ENCODE peak calls at places on chromosome 4, in seven cellular contexts. One of them, this sample, is unnamed.

GRCh38 chr4:122334828-122335227 is 44.0 kb upstream of the ADAD1 start:
- DNase-seq in CD8-positive, alpha-beta memory T cell: no peak
- DNase-seq in activated CD4-positive, alpha-beta T cell treated with anti-CD3 and anti-CD28 coated beads, Interleukin-2, amount 10 ng/mL, durations not matched to agents 7 days and 5 days: no peak
- DNase-seq in mucosa of gallbladder: no peak
- DNase-seq in EL: no peak
- DNase-seq in NCI-H2081: no peak
- DNase-seq in left ventricle myocardium superior: no peak
- DNase-seq in this sample: no peak

GRCh38 chr4:71132486-71132885 is 139.0 kb downstream of the DCK start:
- DNase-seq in CD8-positive, alpha-beta memory T cell: no peak
- DNase-seq in activated CD4-positive, alpha-beta T cell treated with anti-CD3 and anti-CD28 coated beads, Interleukin-2, amount 10 ng/mL, durations not matched to agents 7 days and 5 days: no peak
- DNase-seq in mucosa of gallbladder: no peak
- DNase-seq in EL: no peak
- DNase-seq in NCI-H2081: no peak
- DNase-seq in left ventricle myocardium superior: no peak
- DNase-seq in this sample: no peak

GRCh38 chr4:99915449-99915848 is 21.2 kb upstream of the LAMTOR3 start:
- DNase-seq in CD8-positive, alpha-beta memory T cell: no peak
- DNase-seq in activated CD4-positive, alpha-beta T cell treated with anti-CD3 and anti-CD28 coated beads, Interleukin-2, amount 10 ng/mL, durations not matched to agents 7 days and 5 days: no peak
- DNase-seq in mucosa of gallbladder: no peak
- DNase-seq in EL: peak
- DNase-seq in NCI-H2081: no peak
- DNase-seq in left ventricle myocardium superior: no peak
- DNase-seq in this sample: no peak

GRCh38 chr4:2833671-2834000 is 10.0 kb upstream of the ADD1 start:
- DNase-seq in CD8-positive, alpha-beta memory T cell: no peak
- DNase-seq in activated CD4-positive, alpha-beta T cell treated with anti-CD3 and anti-CD28 coated beads, Interleukin-2, amount 10 ng/mL, durations not matched to agents 7 days and 5 days: no peak
- DNase-seq in mucosa of gallbladder: no peak
- DNase-seq in EL: no peak
- DNase-seq in NCI-H2081: no peak
- DNase-seq in left ventricle myocardium superior: no peak
- DNase-seq in this sample: no peak

GRCh38 chr4:125388653-125389052 is 73.9 kb downstream of the FAT4 start:
- DNase-seq in CD8-positive, alpha-beta memory T cell: no peak
- DNase-seq in activated CD4-positive, alpha-beta T cell treated with anti-CD3 and anti-CD28 coated beads, Interleukin-2, amount 10 ng/mL, durations not matched to agents 7 days and 5 days: no peak
- DNase-seq in mucosa of gallbladder: no peak
- DNase-seq in EL: peak
- DNase-seq in NCI-H2081: no peak
- DNase-seq in left ventricle myocardium superior: no peak
- DNase-seq in this sample: peak

GRCh38 chr4:38327174-38327573 is 336.8 kb upstream of the KLF3 start:
- DNase-seq in CD8-positive, alpha-beta memory T cell: no peak
- DNase-seq in activated CD4-positive, alpha-beta T cell treated with anti-CD3 and anti-CD28 coated beads, Interleukin-2, amount 10 ng/mL, durations not matched to agents 7 days and 5 days: no peak
- DNase-seq in mucosa of gallbladder: no peak
- DNase-seq in EL: no peak
- DNase-seq in NCI-H2081: no peak
- DNase-seq in left ventricle myocardium superior: no peak
- DNase-seq in this sample: no peak

GRCh38 chr4:86307432-86307831 is 52.4 kb downstream of the MAPK10 start:
- DNase-seq in CD8-positive, alpha-beta memory T cell: no peak
- DNase-seq in activated CD4-positive, alpha-beta T cell treated with anti-CD3 and anti-CD28 coated beads, Interleukin-2, amount 10 ng/mL, durations not matched to agents 7 days and 5 days: no peak
- DNase-seq in mucosa of gallbladder: no peak
- DNase-seq in EL: peak
- DNase-seq in NCI-H2081: no peak
- DNase-seq in left ventricle myocardium superior: no peak
- DNase-seq in this sample: no peak

GRCh38 chr4:123109129-123109528 is 186.7 kb upstream of the NUDT6 start:
- DNase-seq in CD8-positive, alpha-beta memory T cell: no peak
- DNase-seq in activated CD4-positive, alpha-beta T cell treated with anti-CD3 and anti-CD28 coated beads, Interleukin-2, amount 10 ng/mL, durations not matched to agents 7 days and 5 days: no peak
- DNase-seq in mucosa of gallbladder: no peak
- DNase-seq in EL: no peak
- DNase-seq in NCI-H2081: no peak
- DNase-seq in left ventricle myocardium superior: no peak
- DNase-seq in this sample: no peak

GRCh38 chr4:32826169-32826568 is 2106.0 kb downstream of the PCDH7 start:
- DNase-seq in CD8-positive, alpha-beta memory T cell: no peak
- DNase-seq in activated CD4-positive, alpha-beta T cell treated with anti-CD3 and anti-CD28 coated beads, Interleukin-2, amount 10 ng/mL, durations not matched to agents 7 days and 5 days: no peak
- DNase-seq in mucosa of gallbladder: no peak
- DNase-seq in EL: no peak
- DNase-seq in NCI-H2081: no peak
- DNase-seq in left ventricle myocardium superior: no peak
- DNase-seq in this sample: no peak

GRCh38 chr4:114271031-114271430 is 291.6 kb upstream of the ARSJ start:
- DNase-seq in CD8-positive, alpha-beta memory T cell: no peak
- DNase-seq in activated CD4-positive, alpha-beta T cell treated with anti-CD3 and anti-CD28 coated beads, Interleukin-2, amount 10 ng/mL, durations not matched to agents 7 days and 5 days: no peak
- DNase-seq in mucosa of gallbladder: no peak
- DNase-seq in EL: no peak
- DNase-seq in NCI-H2081: no peak
- DNase-seq in left ventricle myocardium superior: no peak
- DNase-seq in this sample: no peak

GRCh38 chr4:7299908-7300710 is 107.8 kb downstream of the SORCS2 start:
- DNase-seq in CD8-positive, alpha-beta memory T cell: no peak
- DNase-seq in activated CD4-positive, alpha-beta T cell treated with anti-CD3 and anti-CD28 coated beads, Interleukin-2, amount 10 ng/mL, durations not matched to agents 7 days and 5 days: no peak
- DNase-seq in mucosa of gallbladder: no peak
- DNase-seq in EL: no peak
- DNase-seq in NCI-H2081: no peak
- DNase-seq in left ventricle myocardium superior: peak
- DNase-seq in this sample: no peak

GRCh38 chr4:72558655-72559054 is 10.4 kb downstream of the ADAMTS3 start:
- DNase-seq in CD8-positive, alpha-beta memory T cell: no peak
- DNase-seq in activated CD4-positive, alpha-beta T cell treated with anti-CD3 and anti-CD28 coated beads, Interleukin-2, amount 10 ng/mL, durations not matched to agents 7 days and 5 days: no peak
- DNase-seq in mucosa of gallbladder: no peak
- DNase-seq in EL: no peak
- DNase-seq in NCI-H2081: no peak
- DNase-seq in left ventricle myocardium superior: no peak
- DNase-seq in this sample: no peak

GRCh38 chr4:151459380-151459779 is 50.4 kb downstream of the FHIP1A start:
- DNase-seq in CD8-positive, alpha-beta memory T cell: no peak
- DNase-seq in activated CD4-positive, alpha-beta T cell treated with anti-CD3 and anti-CD28 coated beads, Interleukin-2, amount 10 ng/mL, durations not matched to agents 7 days and 5 days: no peak
- DNase-seq in mucosa of gallbladder: no peak
- DNase-seq in EL: no peak
- DNase-seq in NCI-H2081: no peak
- DNase-seq in left ventricle myocardium superior: no peak
- DNase-seq in this sample: no peak

GRCh38 chr4:118180776-118181175 is 146.5 kb downstream of the NDST3 start:
- DNase-seq in CD8-positive, alpha-beta memory T cell: no peak
- DNase-seq in activated CD4-positive, alpha-beta T cell treated with anti-CD3 and anti-CD28 coated beads, Interleukin-2, amount 10 ng/mL, durations not matched to agents 7 days and 5 days: no peak
- DNase-seq in mucosa of gallbladder: no peak
- DNase-seq in EL: peak
- DNase-seq in NCI-H2081: no peak
- DNase-seq in left ventricle myocardium superior: no peak
- DNase-seq in this sample: no peak

GRCh38 chr4:149645790-149646189 is 169.9 kb downstream of the IQCM start:
- DNase-seq in CD8-positive, alpha-beta memory T cell: no peak
- DNase-seq in activated CD4-positive, alpha-beta T cell treated with anti-CD3 and anti-CD28 coated beads, Interleukin-2, amount 10 ng/mL, durations not matched to agents 7 days and 5 days: no peak
- DNase-seq in mucosa of gallbladder: no peak
- DNase-seq in EL: no peak
- DNase-seq in NCI-H2081: no peak
- DNase-seq in left ventricle myocardium superior: no peak
- DNase-seq in this sample: no peak

GRCh38 chr4:113476800-113477199 is 284.7 kb downstream of the CAMK2D start:
- DNase-seq in CD8-positive, alpha-beta memory T cell: no peak
- DNase-seq in activated CD4-positive, alpha-beta T cell treated with anti-CD3 and anti-CD28 coated beads, Interleukin-2, amount 10 ng/mL, durations not matched to agents 7 days and 5 days: no peak
- DNase-seq in mucosa of gallbladder: no peak
- DNase-seq in EL: peak
- DNase-seq in NCI-H2081: no peak
- DNase-seq in left ventricle myocardium superior: no peak
- DNase-seq in this sample: no peak

GRCh38 chr4:89914609-89915008 is 20.0 kb downstream of the MMRN1 start:
- DNase-seq in CD8-positive, alpha-beta memory T cell: no peak
- DNase-seq in activated CD4-positive, alpha-beta T cell treated with anti-CD3 and anti-CD28 coated beads, Interleukin-2, amount 10 ng/mL, durations not matched to agents 7 days and 5 days: no peak
- DNase-seq in mucosa of gallbladder: no peak
- DNase-seq in EL: no peak
- DNase-seq in NCI-H2081: no peak
- DNase-seq in left ventricle myocardium superior: no peak
- DNase-seq in this sample: no peak

GRCh38 chr4:174853629-174854028 is 24.6 kb upstream of the GLRA3 start:
- DNase-seq in CD8-positive, alpha-beta memory T cell: no peak
- DNase-seq in activated CD4-positive, alpha-beta T cell treated with anti-CD3 and anti-CD28 coated beads, Interleukin-2, amount 10 ng/mL, durations not matched to agents 7 days and 5 days: no peak
- DNase-seq in mucosa of gallbladder: no peak
- DNase-seq in EL: no peak
- DNase-seq in NCI-H2081: no peak
- DNase-seq in left ventricle myocardium superior: no peak
- DNase-seq in this sample: no peak

GRCh38 chr4:16858275-16858752 is 40.1 kb downstream of the LDB2 start:
- DNase-seq in CD8-positive, alpha-beta memory T cell: no peak
- DNase-seq in activated CD4-positive, alpha-beta T cell treated with anti-CD3 and anti-CD28 coated beads, Interleukin-2, amount 10 ng/mL, durations not matched to agents 7 days and 5 days: no peak
- DNase-seq in mucosa of gallbladder: peak
- DNase-seq in EL: peak
- DNase-seq in NCI-H2081: no peak
- DNase-seq in left ventricle myocardium superior: no peak
- DNase-seq in this sample: no peak

GRCh38 chr4:56976283-56976877 is 1.0 kb downstream of the NOA1 start:
- DNase-seq in CD8-positive, alpha-beta memory T cell: no peak
- DNase-seq in activated CD4-positive, alpha-beta T cell treated with anti-CD3 and anti-CD28 coated beads, Interleukin-2, amount 10 ng/mL, durations not matched to agents 7 days and 5 days: no peak
- DNase-seq in mucosa of gallbladder: no peak
- DNase-seq in EL: peak
- DNase-seq in NCI-H2081: no peak
- DNase-seq in left ventricle myocardium superior: no peak
- DNase-seq in this sample: no peak

GRCh38 chr4:19831644-19832285 is 419.9 kb upstream of the SLIT2 start:
- DNase-seq in CD8-positive, alpha-beta memory T cell: no peak
- DNase-seq in activated CD4-positive, alpha-beta T cell treated with anti-CD3 and anti-CD28 coated beads, Interleukin-2, amount 10 ng/mL, durations not matched to agents 7 days and 5 days: no peak
- DNase-seq in mucosa of gallbladder: no peak
- DNase-seq in EL: peak
- DNase-seq in NCI-H2081: no peak
- DNase-seq in left ventricle myocardium superior: no peak
- DNase-seq in this sample: no peak

GRCh38 chr4:112559053-112559452 is 43.1 kb upstream of the NEUROG2 start:
- DNase-seq in CD8-positive, alpha-beta memory T cell: no peak
- DNase-seq in activated CD4-positive, alpha-beta T cell treated with anti-CD3 and anti-CD28 coated beads, Interleukin-2, amount 10 ng/mL, durations not matched to agents 7 days and 5 days: no peak
- DNase-seq in mucosa of gallbladder: no peak
- DNase-seq in EL: no peak
- DNase-seq in NCI-H2081: no peak
- DNase-seq in left ventricle myocardium superior: no peak
- DNase-seq in this sample: no peak

GRCh38 chr4:90142091-90142490 is 14.9 kb downstream of the CCSER1 start:
- DNase-seq in CD8-positive, alpha-beta memory T cell: no peak
- DNase-seq in activated CD4-positive, alpha-beta T cell treated with anti-CD3 and anti-CD28 coated beads, Interleukin-2, amount 10 ng/mL, durations not matched to agents 7 days and 5 days: no peak
- DNase-seq in mucosa of gallbladder: no peak
- DNase-seq in EL: no peak
- DNase-seq in NCI-H2081: peak
- DNase-seq in left ventricle myocardium superior: no peak
- DNase-seq in this sample: no peak

GRCh38 chr4:77358315-77358928 is 201.4 kb downstream of the CCNG2 start:
- DNase-seq in CD8-positive, alpha-beta memory T cell: no peak
- DNase-seq in activated CD4-positive, alpha-beta T cell treated with anti-CD3 and anti-CD28 coated beads, Interleukin-2, amount 10 ng/mL, durations not matched to agents 7 days and 5 days: peak
- DNase-seq in mucosa of gallbladder: peak
- DNase-seq in EL: peak
- DNase-seq in NCI-H2081: peak
- DNase-seq in left ventricle myocardium superior: no peak
- DNase-seq in this sample: no peak

GRCh38 chr4:149997881-149998421 is 80.3 kb upstream of the DCLK2 start:
- DNase-seq in CD8-positive, alpha-beta memory T cell: no peak
- DNase-seq in activated CD4-positive, alpha-beta T cell treated with anti-CD3 and anti-CD28 coated beads, Interleukin-2, amount 10 ng/mL, durations not matched to agents 7 days and 5 days: no peak
- DNase-seq in mucosa of gallbladder: no peak
- DNase-seq in EL: peak
- DNase-seq in NCI-H2081: no peak
- DNase-seq in left ventricle myocardium superior: no peak
- DNase-seq in this sample: no peak

GRCh38 chr4:165331316-165331715 is 3.8 kb downstream of the MSMO1 start:
- DNase-seq in CD8-positive, alpha-beta memory T cell: no peak
- DNase-seq in activated CD4-positive, alpha-beta T cell treated with anti-CD3 and anti-CD28 coated beads, Interleukin-2, amount 10 ng/mL, durations not matched to agents 7 days and 5 days: no peak
- DNase-seq in mucosa of gallbladder: no peak
- DNase-seq in EL: no peak
- DNase-seq in NCI-H2081: no peak
- DNase-seq in left ventricle myocardium superior: no peak
- DNase-seq in this sample: no peak

This sample was measured in amniotic stem cell.